ENCODE peak calls at places on chromosome 14, in five cellular contexts. Y is vagina; S is body of pancreas; M is CD8-positive, alpha-beta memory T cell; U is tibial artery. G is an unnamed sample.

GRCh38 chr14:100333867-100334266 is 10.7 kb downstream of the SLC25A47 start:
- DNase-seq in Y (no peak), S (no peak), M (peak; percentile 36), U (no peak), G (no peak)

GRCh38 chr14:32049361-32050103 is 27.6 kb upstream of the ARHGAP5 start:
- DNase-seq in Y (no peak), S (no peak), M (no peak), U (no peak), G (no peak)

GRCh38 chr14:62084020-62084419 is 321.8 kb downstream of the SNAPC1 start:
- DNase-seq in Y (no peak), S (no peak), M (no peak), U (no peak), G (no peak)

GRCh38 chr14:94307410-94307992 is 14.4 kb upstream of the SERPINA10 start:
- DNase-seq in Y (no peak), S (no peak), M (no peak), U (no peak), G (no peak)

GRCh38 chr14:67704484-67705089 is 2.9 kb downstream of the RDH12 start:
- DNase-seq in Y (no peak), S (peak; percentile 34), M (no peak), U (no peak), G (no peak)

GRCh38 chr14:57987051-57987450 is 121.2 kb upstream of the SLC35F4 start:
- DNase-seq in Y (no peak), S (no peak), M (no peak), U (no peak), G (no peak)

GRCh38 chr14:106841701-106842100 is 1315.3 kb downstream of the TMEM121 start:
- DNase-seq in Y (no peak), S (no peak), M (no peak), U (no peak), G (no peak)

GRCh38 chr14:21536395-21537087 is 10.4 kb upstream of the SALL2 start:
- DNase-seq in Y (no peak), S (no peak), M (no peak), U (no peak), G (no peak)

GRCh38 chr14:71529855-71530254 is 402.4 kb upstream of the RGS6 start:
- DNase-seq in Y (no peak), S (peak; percentile 17), M (no peak), U (peak; percentile 87), G (peak; percentile 79)

GRCh38 chr14:69284170-69284569 is 24.2 kb downstream of the GALNT16 start:
- DNase-seq in Y (peak; percentile 79), S (no peak), M (no peak), U (peak; percentile 23), G (peak; percentile 65)

GRCh38 chr14:33679461-33680225 is 271.2 kb downstream of the EGLN3 start:
- DNase-seq in Y (no peak), S (no peak), M (no peak), U (no peak), G (no peak)

GRCh38 chr14:54509546-54510501 is at the start of gene CGRRF1:
- DNase-seq in Y (peak; percentile 97), S (peak; percentile 99), M (peak; percentile 96), U (peak; percentile 100), G (peak; percentile 98)

GRCh38 chr14:100524933-100525243 is 62.3 kb downstream of the BEGAIN start:
- DNase-seq in Y (no peak), S (peak; percentile 87), M (no peak), U (peak; percentile 60), G (peak; percentile 68)

GRCh38 chr14:101761881-101762529 is 496 bp downstream of the PPP2R5C start:
- DNase-seq in Y (no peak), S (peak; percentile 64), M (peak; percentile 67), U (peak; percentile 72), G (no peak)

GRCh38 chr14:69685217-69685616 is 73.8 kb downstream of the SUSD6 start:
- DNase-seq in Y (no peak), S (no peak), M (no peak), U (no peak), G (no peak)

GRCh38 chr14:95196268-95196667 is 38.9 kb upstream of the DICER1 start:
- DNase-seq in Y (no peak), S (no peak), M (no peak), U (no peak), G (no peak)

G was measured in cardiac septum.